ENCODE peak calls at places on chromosome 9, in four cellular contexts. J is upper lobe of left lung, N is GM12878, X is HepG2. U is an unnamed sample. For H3K9me3, the result is how much of the 10 kb centered on the place peaks cover.

GRCh38 chr9:116671605-116672004 is 15.5 kb upstream of the TRIM32 start:
- ATAC-seq in J (no peak), N (peak), X (no peak), U (no peak)

GRCh38 chr9:88174324-88174723 is 36.0 kb upstream of the SPATA31C2 start:
- ATAC-seq in J (no peak), N (no peak), X (no peak), U (no peak)

GRCh38 chr9:80492221-80492620 is 920.5 kb downstream of the TLE4 start:
- ATAC-seq in J (peak), N (no peak), X (no peak), U (no peak)

GRCh38 chr9:35618325-35618727 is at the start of gene CD72:
- ATAC-seq in J (no peak), N (peak), X (no peak), U (no peak)

GRCh38 chr9:125089331-125089730 is 54.0 kb downstream of the SCAI start:
- ATAC-seq in J (no peak), N (peak), X (no peak), U (no peak)

GRCh38 chr9:79579624-79580023 is 7.9 kb downstream of the TLE4 start:
- ATAC-seq in J (no peak), N (no peak), X (no peak), U (no peak)

GRCh38 chr9:123689701-123690428 is 240.1 kb downstream of the DENND1A start:
- ATAC-seq in J (no peak), N (no peak), X (no peak), U (no peak)

GRCh38 chr9:117487555-117488175 is 72.8 kb upstream of the ASTN2 start:
- ATAC-seq in J (peak), N (peak), X (peak), U (peak)

GRCh38 chr9:130891699-130892502 is 4.7 kb downstream of the QRFP start:
- ATAC-seq in J (no peak), N (no peak), X (no peak), U (peak)

GRCh38 chr9:16659096-16659495 is 211.4 kb downstream of the BNC2 start:
- ATAC-seq in J (no peak), N (no peak), X (no peak), U (no peak)

GRCh38 chr9:134174073-134174449 is 9.7 kb upstream of the RNU6ATAC start:
- ATAC-seq in J (no peak), N (no peak), X (no peak), U (no peak)

GRCh38 chr9:75962186-75963036 is 71.9 kb downstream of the PCSK5 start:
- ATAC-seq in J (peak), N (no peak), X (no peak), U (peak)

GRCh38 chr9:93031629-93032431 is 26.7 kb upstream of the SUSD3 start:
- ATAC-seq in J (no peak), N (no peak), X (no peak), U (no peak)

GRCh38 chr9:13173553-13173952 is 105.9 kb downstream of the MPDZ start:
- ATAC-seq in J (no peak), N (no peak), X (no peak), U (no peak)

GRCh38 chr9:130694205-130694604 is 625 bp downstream of the EXOSC2 start:
- ATAC-seq in J (no peak), N (peak), X (no peak), U (no peak)

GRCh38 chr9:4301971-4302427 is 2.1 kb upstream of the GLIS3 start:
- ATAC-seq in J (no peak), N (no peak), X (no peak), U (peak)

DNA sequence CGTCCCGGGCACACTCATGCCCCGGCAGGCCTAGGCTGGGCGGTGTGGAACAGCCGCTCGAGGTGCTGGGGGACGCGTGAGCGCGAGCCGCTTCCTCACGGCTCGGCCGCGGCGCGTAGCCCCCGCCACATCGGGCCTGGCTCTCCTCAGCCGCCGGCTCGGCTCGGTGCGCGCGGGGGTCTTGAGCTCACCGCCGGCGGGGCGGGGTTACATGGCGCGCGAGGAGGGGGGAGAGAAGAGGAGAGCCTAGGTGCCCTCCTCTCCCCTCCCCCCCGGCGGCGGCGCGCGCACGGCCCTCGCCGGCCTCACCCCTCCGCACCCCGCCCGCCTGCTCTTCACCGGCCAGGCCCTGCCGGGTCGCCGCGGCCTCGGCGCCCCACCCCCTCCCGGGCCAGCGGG is 7.7 kb downstream of the RANBP6 start:
- ATAC-seq in J (peak), N (peak), X (peak), U (peak)
- TF ChIP-seq POLR2AphosphoS5 in J (no peak), N (no peak), X (no peak), U (no peak)

DNA sequence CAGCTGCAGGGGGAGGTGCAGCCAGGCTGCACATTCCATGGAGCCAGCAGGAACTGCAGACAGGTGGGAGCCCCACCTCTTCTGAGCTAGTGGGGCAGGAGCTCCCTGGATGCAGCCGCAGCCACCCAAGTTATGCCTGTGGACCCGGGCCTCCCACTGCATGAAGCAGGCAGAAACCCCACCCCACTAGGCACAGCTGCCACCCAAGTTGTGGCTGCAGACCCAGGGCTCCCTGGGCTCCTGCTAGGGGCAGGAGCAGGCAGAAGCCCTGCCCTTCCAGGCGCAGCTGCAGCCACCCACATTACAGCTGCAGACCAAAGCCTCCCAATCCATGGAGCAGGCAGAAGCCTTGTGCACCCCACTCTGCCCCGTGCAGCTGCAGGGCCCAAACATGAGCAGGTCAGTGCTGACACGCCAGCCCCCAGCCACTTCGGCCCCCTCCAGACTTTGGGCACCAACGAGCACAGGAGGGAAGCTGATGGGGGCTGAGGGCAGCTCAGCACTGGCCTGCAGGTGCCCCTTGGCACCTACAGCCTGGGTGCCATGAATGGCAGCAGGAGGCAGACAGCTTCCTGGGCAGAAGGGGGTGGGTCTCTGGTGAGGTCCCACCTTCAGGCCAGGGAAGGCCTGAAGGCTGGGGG is 106.9 kb downstream of the C9orf50 start:
- ATAC-seq in J (peak), N (no peak), X (no peak), U (no peak)
- H3K9me3 ChIP-seq in J (under half), N (under half), X (under half), U (under half)

GRCh38 chr9:25678147-25678666 is at the start of gene TUSC1:
- ATAC-seq in J (peak), N (peak), X (no peak), U (peak)
- TF ChIP-seq CTCF in J (peak), N (no peak), X (no peak), U (peak)

GRCh38 chr9:121887553-121888437 is 205.3 kb downstream of the TTLL11 start:
- ATAC-seq in J (no peak), N (no peak), X (no peak), U (no peak)
- TF ChIP-seq POLR2AphosphoS5 in J (no peak), N (no peak), X (no peak), U (no peak)

GRCh38 chr9:135223831-135224230 is 136.4 kb downstream of the OLFM1 start:
- ATAC-seq in J (no peak), N (no peak), X (no peak), U (no peak)
- H3K9me3 ChIP-seq in J (under half), N (under half), X (under half), U (under half)

U was measured in gastroesophageal sphincter.